ENCODE peak calls at places on chromosomes 11 and 22, in six cellular contexts. One of them, this sample, is unnamed.
A peak's percentile ranks its signal among the peaks of the same experiment; 100 is the strongest.

GRCh38 chr11:29564501-29564900 is 452.3 kb downstream of the KCNA4 start:
- DNase-seq in astrocyte: no peak
- DNase-seq in SW 1271: no peak
- DNase-seq in hepatic stellate cell: no peak
- DNase-seq in RWPE1: no peak
- DNase-seq in EH: no peak
- DNase-seq in this sample: no peak

GRCh38 chr11:117281159-117281558 is 10.0 kb upstream of the BACE1-AS start:
- DNase-seq in SW 1271: no peak
- DNase-seq in astrocyte: peak; percentile 99
- DNase-seq in RWPE1: peak; percentile 80
- DNase-seq in EH: peak; percentile 99
- DNase-seq in hepatic stellate cell: peak; percentile 77
- DNase-seq in this sample: no peak

GRCh38 chr11:134510171-134510570 is 98.1 kb upstream of the B3GAT1 start:
- DNase-seq in astrocyte: no peak
- DNase-seq in SW 1271: no peak
- DNase-seq in RWPE1: no peak
- DNase-seq in EH: no peak
- DNase-seq in hepatic stellate cell: no peak
- DNase-seq in this sample: no peak

GRCh38 chr11:94968334-94968958 is 4.9 kb downstream of the CWC15 start:
- DNase-seq in hepatic stellate cell: peak; percentile 38
- DNase-seq in SW 1271: peak; percentile 77
- DNase-seq in astrocyte: peak; percentile 12
- DNase-seq in RWPE1: peak; percentile 26
- DNase-seq in EH: peak; percentile 74
- DNase-seq in this sample: no peak

GRCh38 chr11:114400222-114400973 is at the start of the genes C11orf71 and RBM7:
- DNase-seq in EH: peak; percentile 100
- DNase-seq in RWPE1: peak; percentile 95
- DNase-seq in SW 1271: peak; percentile 87
- DNase-seq in hepatic stellate cell: peak; percentile 94
- DNase-seq in astrocyte: peak; percentile 97
- DNase-seq in this sample: peak; percentile 97

GRCh38 chr11:77151804-77152513 is 23.9 kb downstream of the MYO7A start:
- DNase-seq in SW 1271: no peak
- DNase-seq in EH: no peak
- DNase-seq in RWPE1: no peak
- DNase-seq in hepatic stellate cell: no peak
- DNase-seq in astrocyte: peak; percentile 63
- DNase-seq in this sample: peak; percentile 70

GRCh38 chr22:28989484-28989883 is 72.1 kb downstream of the C22orf31 start:
- DNase-seq in astrocyte: no peak
- DNase-seq in hepatic stellate cell: no peak
- DNase-seq in SW 1271: no peak
- DNase-seq in EH: no peak
- DNase-seq in RWPE1: no peak
- DNase-seq in this sample: no peak

GRCh38 chr22:33515733-33516297 is 404.5 kb downstream of the LARGE1 start:
- DNase-seq in astrocyte: no peak
- DNase-seq in SW 1271: no peak
- DNase-seq in EH: no peak
- DNase-seq in hepatic stellate cell: no peak
- DNase-seq in RWPE1: no peak
- DNase-seq in this sample: no peak

GRCh38 chr11:15091620-15092019 is 18.2 kb downstream of the CALCB start:
- DNase-seq in RWPE1: no peak
- DNase-seq in EH: no peak
- DNase-seq in hepatic stellate cell: no peak
- DNase-seq in astrocyte: no peak
- DNase-seq in SW 1271: no peak
- DNase-seq in this sample: no peak

GRCh38 chr22:37284807-37285355 is 2.6 kb downstream of the CYTH4 start:
- DNase-seq in SW 1271: no peak
- DNase-seq in EH: no peak
- DNase-seq in astrocyte: no peak
- DNase-seq in hepatic stellate cell: no peak
- DNase-seq in RWPE1: no peak
- DNase-seq in this sample: peak; percentile 33